ENCODE peak calls at places on chromosomes 12 and 14, in ten cellular contexts. S is NCI-H1092 treated with DMSO at 0.1 percent for 48 hours; W is skeletal muscle cell; M is T-helper 9 cell; Y is Peyer's patch; O is GF-D8; H is body of pancreas; V is Calu3; C is T-cell; A is stimulated activated CD4-positive, alpha-beta T cell treated with anti-CD3 and anti-CD28 coated beads, Interleukin-4, amount 100 ng/mL, for 4 hours. T is an unnamed sample.

GRCh38 chr12:58487280-58488141 is 432.8 kb downstream of the LRIG3 start:
- DNase-seq in S (no peak), W (peak), M (no peak), Y (no peak), O (no peak), H (no peak), V (no peak), C (no peak), A (no peak), T (no peak)

GRCh38 chr14:83520837-83521236 is 1987.2 kb upstream of the SEL1L start:
- DNase-seq in S (no peak), W (peak), M (no peak), Y (no peak), O (no peak), H (no peak), V (no peak), C (no peak), A (no peak), T (no peak)

GRCh38 chr14:45698462-45699134 is 445.6 kb upstream of the MIS18BP1 start:
- DNase-seq in S (peak), W (no peak), M (no peak), Y (no peak), O (no peak), H (peak), V (peak), C (no peak), A (no peak), T (no peak)

GRCh38 chr12:44490181-44490580 is 385.9 kb downstream of the NELL2 start:
- DNase-seq in S (no peak), W (no peak), M (no peak), Y (no peak), O (no peak), H (no peak), V (no peak), C (no peak), A (no peak), T (no peak)

GRCh38 chr12:49232940-49233841 is 31.7 kb upstream of the TUBA1C start:
- DNase-seq in S (peak), W (no peak), M (no peak), Y (peak), O (peak), H (peak), V (no peak), C (no peak), A (no peak), T (peak)

GRCh38 chr14:104140463-104141331 is 2.3 kb downstream of the KIF26A start:
- DNase-seq in S (no peak), W (no peak), M (no peak), Y (peak), O (no peak), H (no peak), V (no peak), C (no peak), A (no peak), T (no peak)

GRCh38 chr12:93990832-93991748 is 157.3 kb upstream of the PLXNC1 start:
- DNase-seq in S (no peak), W (no peak), M (no peak), Y (peak), O (no peak), H (peak), V (no peak), C (no peak), A (no peak), T (peak)

GRCh38 chr14:101050901-101051490 is 147.5 kb upstream of the RTL1 start:
- DNase-seq in S (no peak), W (no peak), M (no peak), Y (no peak), O (no peak), H (no peak), V (no peak), C (no peak), A (no peak), T (no peak)

GRCh38 chr14:91223028-91223783 is 21.3 kb downstream of the GPR68 start:
- DNase-seq in S (peak), W (no peak), M (no peak), Y (no peak), O (no peak), H (no peak), V (no peak), C (no peak), A (no peak), T (no peak)

GRCh38 chr14:32075636-32076277 is 1.3 kb upstream of the ARHGAP5 start:
- DNase-seq in S (no peak), W (no peak), M (no peak), Y (no peak), O (no peak), H (peak), V (peak), C (no peak), A (no peak), T (peak)

GRCh38 chr12:112971248-112971647 is 7.1 kb upstream of the OAS2 start:
- DNase-seq in S (no peak), W (no peak), M (no peak), Y (no peak), O (no peak), H (no peak), V (no peak), C (no peak), A (no peak), T (no peak)

GRCh38 chr12:4288296-4289019 is 14.9 kb downstream of the CCND2 start:
- DNase-seq in S (no peak), W (no peak), M (no peak), Y (no peak), O (no peak), H (no peak), V (no peak), C (no peak), A (no peak), T (no peak)

GRCh38 chr12:27667540-27667939 is 28.7 kb upstream of the REP15 start:
- DNase-seq in S (no peak), W (peak), M (no peak), Y (no peak), O (no peak), H (no peak), V (no peak), C (no peak), A (no peak), T (no peak)

GRCh38 chr12:123056053-123056452 is 75.6 kb downstream of the ARL6IP4 start:
- DNase-seq in S (no peak), W (no peak), M (no peak), Y (no peak), O (no peak), H (no peak), V (peak), C (no peak), A (no peak), T (no peak)

GRCh38 chr14:31206536-31207286 is 882 bp downstream of the HECTD1 start:
- DNase-seq in S (peak), W (no peak), M (peak), Y (peak), O (no peak), H (peak), V (peak), C (peak), A (peak), T (peak)

GRCh38 chr12:49674318-49674985 is 32.8 kb downstream of the FMNL3 start:
- DNase-seq in S (no peak), W (no peak), M (no peak), Y (peak), O (no peak), H (no peak), V (no peak), C (no peak), A (no peak), T (no peak)

GRCh38 chr14:93107383-93107782 is 8.3 kb downstream of the ITPK1 start:
- DNase-seq in S (no peak), W (no peak), M (no peak), Y (peak), O (no peak), H (no peak), V (no peak), C (no peak), A (no peak), T (no peak)

T was measured in erythroblast.